ENCODE peak calls at places on chromosome 11, in ten cellular contexts. C, J, W, N, E, O, T, G, D and S are unnamed samples.

GRCh38 chr11:2158966-2159365 is 2.0 kb downstream of the INS start:
- DNase-seq in O (no peak), E (no peak), D (no peak), G (no peak), W (no peak), C (no peak), T (no peak), N (no peak), J (no peak), S (no peak)

GRCh38 chr11:75273331-75273988 is 32.9 kb downstream of the TPBGL start:
- DNase-seq in C (peak), E (peak), W (no peak), D (no peak), T (peak), O (no peak), J (no peak), N (no peak), G (no peak), S (no peak)

GRCh38 chr11:61533401-61533800 is 24.9 kb downstream of the LRRC10B start:
- DNase-seq in T (no peak), N (no peak), O (no peak), C (no peak), D (no peak), J (no peak), W (no peak), G (no peak), E (no peak), S (no peak)

GRCh38 chr11:82775736-82776346 is 42.2 kb upstream of the FAM181B start:
- DNase-seq in C (no peak), T (no peak), O (peak), J (no peak), G (no peak), W (peak), D (peak), N (no peak), E (no peak), S (peak)

GRCh38 chr11:31995031-31995430 is 95.8 kb upstream of the RCN1 start:
- DNase-seq in D (no peak), W (no peak), J (no peak), N (no peak), G (no peak), E (no peak), T (no peak), O (peak), C (no peak), S (no peak)

GRCh38 chr11:57223601-57224000 is 13.4 kb downstream of the APLNR start:
- DNase-seq in W (no peak), N (no peak), O (peak), T (no peak), J (no peak), D (no peak), G (no peak), E (no peak), C (no peak), S (peak)

GRCh38 chr11:14499178-14499559 is 442 bp downstream of the COPB1 start:
- DNase-seq in G (no peak), J (no peak), N (no peak), C (peak), O (no peak), D (no peak), T (peak), W (no peak), E (no peak), S (no peak)

GRCh38 chr11:111586305-111586915 is 15.8 kb upstream of the SIK2 start:
- DNase-seq in O (peak), N (no peak), T (no peak), C (no peak), J (no peak), W (no peak), D (peak), G (no peak), E (no peak), S (peak)

GRCh38 chr11:65498042-65498726 is 661 bp upstream of the MALAT1 start:
- DNase-seq in N (peak), G (peak), O (peak), E (peak), W (no peak), D (no peak), T (no peak), C (peak), J (no peak), S (peak)
- H3K4me3 ChIP-seq in N (peak), G (peak), O (peak), E (peak), W (peak), D (peak), T (peak), C (peak), J (peak), S (peak)

GRCh38 chr11:11459578-11459977 is 106.5 kb upstream of the CSNK2A3 start:
- DNase-seq in T (no peak), O (no peak), E (no peak), J (no peak), W (no peak), D (no peak), G (no peak), C (no peak), N (no peak), S (no peak)
- H3K4me3 ChIP-seq in T (no peak), O (no peak), E (no peak), J (no peak), W (no peak), D (no peak), G (no peak), C (no peak), N (no peak), S (no peak)

DNA sequence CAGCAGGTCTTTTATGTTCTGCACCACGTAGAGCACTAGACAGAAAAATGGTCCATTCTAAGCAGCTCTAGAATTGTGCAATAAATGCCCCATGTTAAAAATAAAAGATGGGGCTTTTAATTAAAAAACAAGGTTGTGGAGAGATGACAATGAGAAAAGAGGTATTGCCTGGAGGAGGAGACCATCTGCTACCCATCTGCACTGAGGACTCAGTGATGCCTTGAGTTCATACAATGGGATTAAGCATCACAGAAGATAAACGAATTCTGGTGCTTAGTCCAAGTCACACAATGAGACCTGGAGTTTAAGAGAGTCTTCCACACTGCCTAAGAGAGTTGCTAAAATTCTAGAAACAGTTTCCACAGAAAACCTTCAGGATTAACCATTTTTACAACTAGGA is 73.6 kb downstream of the PAK1 start:
- DNase-seq in N (no peak), D (no peak), O (no peak), E (no peak), T (no peak), G (no peak), W (no peak), J (no peak), C (no peak), S (no peak)
- H3K4me3 ChIP-seq in N (no peak), D (no peak), O (no peak), E (no peak), T (no peak), G (no peak), W (no peak), J (no peak), C (no peak), S (no peak)

GRCh38 chr11:107856981-107857517 is 1.5 kb downstream of the SLC35F2 start:
- DNase-seq in E (peak), W (no peak), T (peak), D (no peak), G (no peak), O (no peak), C (no peak), J (no peak), N (no peak), S (no peak)

GRCh38 chr11:107860688-107861087 is 2.1 kb upstream of the SLC35F2 start:
- DNase-seq in T (no peak), O (no peak), D (peak), C (no peak), N (no peak), W (no peak), G (no peak), E (no peak), J (no peak), S (no peak)

GRCh38 chr11:107858217-107859070 is at the start of gene SLC35F2:
- DNase-seq in W (no peak), T (peak), C (peak), D (peak), O (peak), E (peak), N (peak), G (peak), J (peak), S (peak)

GRCh38 chr11:107857550-107858216 is 904 bp downstream of the SLC35F2 start:
- DNase-seq in G (no peak), W (no peak), T (no peak), O (peak), N (no peak), E (no peak), D (no peak), J (no peak), C (no peak), S (peak)

DNA sequence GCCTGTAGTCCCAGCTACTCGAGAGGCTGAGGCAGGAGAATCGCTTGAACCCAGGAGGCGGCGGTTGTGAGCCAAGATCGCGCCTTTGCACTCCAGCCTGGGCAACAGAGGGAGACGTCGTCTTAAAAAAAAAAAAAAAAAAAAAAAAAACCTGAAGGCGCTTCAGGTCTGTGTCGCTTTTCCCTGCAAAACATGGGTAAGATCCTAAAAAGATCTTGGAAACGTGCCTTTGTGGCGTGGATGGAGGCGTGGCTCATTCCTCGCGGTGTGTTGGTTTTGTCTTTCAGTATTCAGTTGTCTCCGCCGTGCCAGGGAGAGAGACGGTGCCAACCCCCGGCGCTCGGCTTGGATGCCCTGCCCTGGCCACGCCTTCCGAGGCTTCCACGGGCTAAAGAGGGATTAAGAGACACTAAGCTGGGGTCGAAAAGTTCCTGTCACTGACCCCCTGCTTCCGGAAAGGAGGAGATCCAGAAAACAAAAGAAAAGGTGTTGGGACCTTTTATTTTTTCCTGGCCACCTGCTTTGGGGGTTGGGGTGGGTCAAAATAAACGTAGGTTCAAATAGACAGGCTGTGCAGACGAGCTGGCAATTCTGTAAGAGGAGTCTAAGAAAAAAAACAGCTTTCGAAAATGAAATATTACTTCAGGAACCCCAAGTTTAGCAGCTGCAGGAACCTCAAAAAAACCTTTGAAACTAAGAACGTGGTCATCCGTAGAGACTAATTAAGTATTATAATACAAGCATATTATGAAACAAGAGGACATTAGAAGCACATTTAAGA is 1.1 kb upstream of the SLC35F2 start:
- DNase-seq in N (peak), J (no peak), T (peak), W (no peak), E (no peak), D (peak), G (peak), C (peak), O (no peak), S (peak)
- H3K4me3 ChIP-seq in N (peak), J (peak), T (no peak), W (peak), E (peak), D (peak), G (peak), C (peak), O (peak), S (peak)

DNA sequence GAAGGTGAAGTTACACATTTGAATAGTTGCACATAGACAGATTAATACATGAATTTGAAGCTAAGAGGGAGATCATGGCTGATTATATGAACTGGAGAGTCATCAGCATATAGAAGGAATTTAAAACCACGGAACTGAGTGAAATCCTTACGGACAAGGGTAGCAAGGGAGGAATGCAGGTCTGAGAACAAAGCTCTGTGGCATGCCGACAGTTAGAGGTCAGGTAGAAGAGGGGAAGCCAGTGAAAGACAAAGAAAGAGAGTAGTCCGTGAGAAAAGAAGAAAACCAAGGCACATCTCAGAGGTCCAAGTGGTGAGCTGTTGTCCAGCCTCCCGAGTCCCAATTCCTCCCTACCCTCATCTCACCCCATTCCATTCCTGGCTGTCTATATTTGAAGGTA is 11.8 kb upstream of the SYT9 start:
- DNase-seq in J (no peak), N (no peak), G (no peak), D (no peak), C (no peak), E (no peak), O (no peak), T (no peak), W (no peak), S (no peak)
- H3K4me3 ChIP-seq in J (no peak), N (no peak), G (no peak), D (no peak), C (no peak), E (no peak), O (no peak), T (no peak), W (no peak), S (no peak)

GRCh38 chr11:77467993-77468392 is 5.9 kb downstream of the PAK1 start:
- DNase-seq in C (no peak), O (no peak), T (no peak), D (no peak), J (no peak), N (no peak), E (no peak), W (no peak), G (no peak), S (peak)

GRCh38 chr11:77471520-77472234 is 2.2 kb downstream of the PAK1 start:
- DNase-seq in W (no peak), C (no peak), N (no peak), J (no peak), G (no peak), O (no peak), E (no peak), D (peak), T (no peak), S (no peak)

GRCh38 chr11:77468527-77468926 is 5.4 kb downstream of the PAK1 start:
- DNase-seq in O (no peak), T (no peak), W (no peak), E (no peak), C (no peak), G (no peak), N (no peak), J (no peak), D (no peak), S (no peak)

GRCh38 chr11:77470971-77471370 is 2.9 kb downstream of the PAK1 start:
- DNase-seq in E (no peak), T (no peak), W (no peak), C (no peak), O (no peak), J (no peak), N (no peak), D (no peak), G (no peak), S (no peak)

GRCh38 chr11:77470504-77470903 is 3.4 kb downstream of the PAK1 start:
- DNase-seq in T (no peak), C (no peak), W (no peak), O (no peak), G (no peak), D (no peak), N (no peak), J (no peak), E (no peak), S (no peak)
- H3K4me3 ChIP-seq in T (no peak), C (no peak), W (no peak), O (no peak), G (peak), D (no peak), N (peak), J (no peak), E (no peak), S (no peak)

DNA sequence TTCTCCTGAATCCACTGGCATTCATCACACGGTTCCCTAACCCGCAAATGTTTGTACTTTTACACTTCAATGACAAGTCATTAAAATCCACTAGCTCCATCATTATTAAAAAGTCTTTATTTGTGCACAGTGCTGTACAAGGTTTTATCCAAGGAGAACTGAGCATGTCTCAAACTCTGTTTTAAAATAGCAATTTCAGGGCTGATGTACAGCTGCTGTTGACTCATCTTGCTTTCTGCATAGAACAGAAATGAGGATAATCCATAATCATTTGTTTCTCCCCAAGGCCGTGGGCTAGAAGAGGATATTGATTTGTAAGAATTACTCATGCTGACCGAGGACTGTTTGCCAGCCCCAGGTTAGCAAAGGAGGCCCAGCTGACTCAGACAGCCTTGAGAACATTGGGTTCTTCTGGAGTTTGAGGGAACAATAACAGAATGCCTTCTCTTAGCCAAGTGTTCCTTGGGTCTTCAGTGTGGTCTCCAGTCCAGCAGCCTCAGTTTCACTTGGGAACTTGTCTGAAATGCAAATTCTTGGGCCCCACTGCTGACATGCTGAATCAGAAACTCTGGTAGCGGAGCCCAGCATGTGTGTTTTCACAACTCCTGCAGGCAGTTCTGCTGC is 91.9 kb downstream of the ZC3H12C start:
- DNase-seq in D (no peak), J (no peak), T (no peak), O (peak), G (no peak), C (no peak), N (no peak), W (no peak), E (no peak), S (peak)
- H3K4me3 ChIP-seq in D (no peak), J (no peak), T (no peak), O (no peak), G (no peak), C (no peak), N (no peak), W (no peak), E (no peak), S (no peak)

GRCh38 chr11:129974237-129974636 is 28.4 kb downstream of the PRDM10 start:
- DNase-seq in J (no peak), C (no peak), D (no peak), W (no peak), E (no peak), T (no peak), N (no peak), O (peak), G (no peak), S (no peak)
- H3K4me3 ChIP-seq in J (no peak), C (no peak), D (no peak), W (no peak), E (no peak), T (no peak), N (no peak), O (no peak), G (no peak), S (no peak)

DNA sequence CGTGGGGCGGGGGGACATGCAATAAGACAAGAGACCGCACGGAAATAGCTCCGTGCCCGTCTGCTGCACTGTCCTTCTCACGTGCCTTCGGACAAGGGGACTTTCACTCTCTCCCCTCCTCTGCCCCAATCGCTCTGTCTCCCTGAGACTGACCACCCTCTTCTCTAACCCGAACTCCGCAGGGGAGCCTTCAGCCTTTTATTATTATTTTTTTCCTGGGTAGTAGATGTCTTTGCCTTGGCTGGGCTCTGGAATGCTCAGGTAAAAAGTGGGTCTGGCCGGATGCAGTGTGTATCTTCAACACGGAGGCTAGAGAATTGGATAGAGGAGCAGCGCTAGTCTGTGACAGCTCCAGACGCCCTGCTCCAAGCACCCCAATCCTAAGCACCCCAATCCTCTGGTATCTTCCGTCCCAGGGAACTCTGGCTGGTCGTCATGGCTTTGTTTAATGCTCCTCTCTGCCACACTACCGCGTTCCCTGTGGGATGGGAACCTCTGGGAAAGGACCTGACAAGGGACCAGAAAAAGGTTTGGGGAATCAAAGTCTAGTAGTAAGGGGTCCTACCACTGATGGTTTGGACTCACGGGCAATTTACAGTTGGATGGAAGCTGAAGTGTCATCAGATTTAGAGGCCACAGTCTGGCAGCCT is 25.1 kb upstream of the ROBO3 start:
- DNase-seq in J (no peak), W (no peak), E (no peak), G (no peak), O (no peak), D (no peak), C (no peak), T (no peak), N (no peak), S (no peak)
- H3K4me3 ChIP-seq in J (peak), W (peak), E (peak), G (peak), O (peak), D (no peak), C (no peak), T (no peak), N (no peak), S (peak)